ENCODE peak calls at places on chromosomes 3 and 15, in eight cellular contexts. One of them, this sample, is unnamed. For H3K4me1 and H3K27me3, the result is how much of the 10 kb centered on the place peaks cover.

GRCh38 chr15:65337436-65338070 is 33.1 kb downstream of the RNU5B-1 start:
- DNase-seq in breast epithelium: no peak
- DNase-seq in tibial nerve: no peak
- DNase-seq in body of pancreas: no peak
- DNase-seq in upper lobe of left lung: no peak
- DNase-seq in tibial artery: no peak
- DNase-seq in heart left ventricle: no peak
- DNase-seq in right lobe of liver: peak
- DNase-seq in this sample: peak

GRCh38 chr3:72990701-72991395 is 5.8 kb upstream of the PPP4R2 start:
- DNase-seq in tibial artery: no peak
- DNase-seq in right lobe of liver: no peak
- DNase-seq in upper lobe of left lung: no peak
- DNase-seq in heart left ventricle: no peak
- DNase-seq in tibial nerve: no peak
- DNase-seq in breast epithelium: no peak
- DNase-seq in body of pancreas: no peak
- DNase-seq in this sample: no peak

GRCh38 chr3:55601366-55602080 is 114.4 kb upstream of the WNT5A start:
- DNase-seq in heart left ventricle: no peak
- DNase-seq in upper lobe of left lung: no peak
- DNase-seq in body of pancreas: no peak
- DNase-seq in tibial artery: no peak
- DNase-seq in tibial nerve: no peak
- DNase-seq in breast epithelium: no peak
- DNase-seq in right lobe of liver: no peak
- DNase-seq in this sample: no peak

GRCh38 chr15:28904541-28905303 is 18.9 kb downstream of the APBA2 start:
- DNase-seq in tibial nerve: no peak
- DNase-seq in body of pancreas: no peak
- DNase-seq in heart left ventricle: no peak
- DNase-seq in right lobe of liver: no peak
- DNase-seq in breast epithelium: no peak
- DNase-seq in tibial artery: peak
- DNase-seq in upper lobe of left lung: no peak
- DNase-seq in this sample: peak

GRCh38 chr3:46971151-46971550 is 5.4 kb downstream of the CCDC12 start:
- DNase-seq in heart left ventricle: no peak
- DNase-seq in upper lobe of left lung: no peak
- DNase-seq in body of pancreas: no peak
- DNase-seq in breast epithelium: no peak
- DNase-seq in tibial artery: no peak
- DNase-seq in tibial nerve: no peak
- DNase-seq in right lobe of liver: no peak
- DNase-seq in this sample: peak

GRCh38 chr3:193262707-193263106 is 21.7 kb downstream of the PLAAT1 start:
- DNase-seq in breast epithelium: no peak
- DNase-seq in body of pancreas: no peak
- DNase-seq in right lobe of liver: no peak
- DNase-seq in upper lobe of left lung: no peak
- DNase-seq in tibial artery: no peak
- DNase-seq in tibial nerve: no peak
- DNase-seq in heart left ventricle: no peak
- DNase-seq in this sample: no peak

GRCh38 chr15:70127288-70127746 is 29.6 kb upstream of the TLE3 start:
- DNase-seq in body of pancreas: peak
- DNase-seq in tibial nerve: peak
- DNase-seq in heart left ventricle: peak
- DNase-seq in breast epithelium: peak
- DNase-seq in upper lobe of left lung: no peak
- DNase-seq in tibial artery: no peak
- DNase-seq in right lobe of liver: peak
- DNase-seq in this sample: no peak

GRCh38 chr3:179811321-179812095 is 158.7 kb downstream of the USP13 start:
- DNase-seq in tibial nerve: no peak
- DNase-seq in body of pancreas: peak
- DNase-seq in right lobe of liver: no peak
- DNase-seq in upper lobe of left lung: no peak
- DNase-seq in breast epithelium: no peak
- DNase-seq in tibial artery: no peak
- DNase-seq in heart left ventricle: no peak
- DNase-seq in this sample: no peak

GRCh38 chr3:170180952-170181876 is at the start of gene PHC3:
- DNase-seq in tibial artery: peak
- DNase-seq in upper lobe of left lung: peak
- DNase-seq in breast epithelium: peak
- DNase-seq in tibial nerve: peak
- DNase-seq in body of pancreas: peak
- DNase-seq in heart left ventricle: peak
- DNase-seq in right lobe of liver: peak
- DNase-seq in this sample: peak

GRCh38 chr3:44885618-44886017 is 11.2 kb downstream of the TGM4 start:
- DNase-seq in upper lobe of left lung: no peak
- DNase-seq in tibial nerve: no peak
- DNase-seq in right lobe of liver: no peak
- DNase-seq in breast epithelium: no peak
- DNase-seq in body of pancreas: no peak
- DNase-seq in heart left ventricle: no peak
- DNase-seq in tibial artery: peak
- DNase-seq in this sample: no peak

GRCh38 chr3:197899833-197900478 is 50.0 kb upstream of the RPL35A start:
- DNase-seq in tibial artery: no peak
- DNase-seq in heart left ventricle: no peak
- DNase-seq in right lobe of liver: no peak
- DNase-seq in tibial nerve: no peak
- DNase-seq in upper lobe of left lung: peak
- DNase-seq in breast epithelium: no peak
- DNase-seq in body of pancreas: no peak
- DNase-seq in this sample: no peak

GRCh38 chr15:67186688-67187087 is 67.8 kb downstream of the AAGAB start:
- DNase-seq in heart left ventricle: no peak
- DNase-seq in right lobe of liver: no peak
- DNase-seq in upper lobe of left lung: no peak
- DNase-seq in breast epithelium: no peak
- DNase-seq in tibial artery: peak
- DNase-seq in tibial nerve: no peak
- DNase-seq in body of pancreas: no peak
- DNase-seq in this sample: peak

GRCh38 chr15:67186226-67186649 is 68.2 kb downstream of the AAGAB start:
- DNase-seq in tibial nerve: no peak
- DNase-seq in right lobe of liver: no peak
- DNase-seq in tibial artery: peak
- DNase-seq in heart left ventricle: peak
- DNase-seq in breast epithelium: no peak
- DNase-seq in body of pancreas: peak
- DNase-seq in upper lobe of left lung: no peak
- DNase-seq in this sample: no peak

GRCh38 chr15:67184208-67184925 is 70.1 kb downstream of the AAGAB start:
- DNase-seq in right lobe of liver: no peak
- DNase-seq in tibial artery: peak
- DNase-seq in breast epithelium: no peak
- DNase-seq in body of pancreas: no peak
- DNase-seq in upper lobe of left lung: no peak
- DNase-seq in heart left ventricle: no peak
- DNase-seq in tibial nerve: no peak
- DNase-seq in this sample: peak

GRCh38 chr15:67185051-67185450 is 69.4 kb downstream of the AAGAB start:
- DNase-seq in body of pancreas: no peak
- DNase-seq in right lobe of liver: no peak
- DNase-seq in tibial artery: peak
- DNase-seq in tibial nerve: no peak
- DNase-seq in heart left ventricle: no peak
- DNase-seq in upper lobe of left lung: no peak
- DNase-seq in breast epithelium: no peak
- DNase-seq in this sample: peak

GRCh38 chr15:67185621-67186225 is 68.7 kb downstream of the AAGAB start:
- DNase-seq in breast epithelium: no peak
- DNase-seq in tibial nerve: no peak
- DNase-seq in body of pancreas: no peak
- DNase-seq in heart left ventricle: no peak
- DNase-seq in tibial artery: peak
- DNase-seq in right lobe of liver: no peak
- DNase-seq in upper lobe of left lung: no peak
- DNase-seq in this sample: no peak
- H3K4me1 ChIP-seq in breast epithelium: under half
- H3K4me1 ChIP-seq in tibial nerve: under half
- H3K4me1 ChIP-seq in body of pancreas: under half
- H3K4me1 ChIP-seq in heart left ventricle: half or more
- H3K4me1 ChIP-seq in tibial artery: under half
- H3K4me1 ChIP-seq in right lobe of liver: under half
- H3K4me1 ChIP-seq in upper lobe of left lung: under half
- H3K4me1 ChIP-seq in this sample: under half

GRCh38 chr15:31483924-31484368 is 157.3 kb downstream of the KLF13 start:
- DNase-seq in breast epithelium: peak
- DNase-seq in tibial nerve: no peak
- DNase-seq in tibial artery: peak
- DNase-seq in upper lobe of left lung: peak
- DNase-seq in body of pancreas: no peak
- DNase-seq in right lobe of liver: no peak
- DNase-seq in heart left ventricle: no peak
- DNase-seq in this sample: peak

GRCh38 chr15:31480356-31481058 is 153.9 kb downstream of the KLF13 start:
- DNase-seq in heart left ventricle: no peak
- DNase-seq in tibial nerve: no peak
- DNase-seq in right lobe of liver: no peak
- DNase-seq in tibial artery: peak
- DNase-seq in breast epithelium: no peak
- DNase-seq in body of pancreas: no peak
- DNase-seq in upper lobe of left lung: no peak
- DNase-seq in this sample: peak

GRCh38 chr15:31483053-31483923 is 156.7 kb downstream of the KLF13 start:
- DNase-seq in right lobe of liver: no peak
- DNase-seq in tibial artery: peak
- DNase-seq in tibial nerve: no peak
- DNase-seq in breast epithelium: no peak
- DNase-seq in heart left ventricle: no peak
- DNase-seq in upper lobe of left lung: peak
- DNase-seq in body of pancreas: no peak
- DNase-seq in this sample: peak

GRCh38 chr15:31481157-31481556 is 154.5 kb downstream of the KLF13 start:
- DNase-seq in tibial artery: peak
- DNase-seq in body of pancreas: no peak
- DNase-seq in tibial nerve: no peak
- DNase-seq in upper lobe of left lung: no peak
- DNase-seq in heart left ventricle: no peak
- DNase-seq in right lobe of liver: no peak
- DNase-seq in breast epithelium: no peak
- DNase-seq in this sample: peak

DNA sequence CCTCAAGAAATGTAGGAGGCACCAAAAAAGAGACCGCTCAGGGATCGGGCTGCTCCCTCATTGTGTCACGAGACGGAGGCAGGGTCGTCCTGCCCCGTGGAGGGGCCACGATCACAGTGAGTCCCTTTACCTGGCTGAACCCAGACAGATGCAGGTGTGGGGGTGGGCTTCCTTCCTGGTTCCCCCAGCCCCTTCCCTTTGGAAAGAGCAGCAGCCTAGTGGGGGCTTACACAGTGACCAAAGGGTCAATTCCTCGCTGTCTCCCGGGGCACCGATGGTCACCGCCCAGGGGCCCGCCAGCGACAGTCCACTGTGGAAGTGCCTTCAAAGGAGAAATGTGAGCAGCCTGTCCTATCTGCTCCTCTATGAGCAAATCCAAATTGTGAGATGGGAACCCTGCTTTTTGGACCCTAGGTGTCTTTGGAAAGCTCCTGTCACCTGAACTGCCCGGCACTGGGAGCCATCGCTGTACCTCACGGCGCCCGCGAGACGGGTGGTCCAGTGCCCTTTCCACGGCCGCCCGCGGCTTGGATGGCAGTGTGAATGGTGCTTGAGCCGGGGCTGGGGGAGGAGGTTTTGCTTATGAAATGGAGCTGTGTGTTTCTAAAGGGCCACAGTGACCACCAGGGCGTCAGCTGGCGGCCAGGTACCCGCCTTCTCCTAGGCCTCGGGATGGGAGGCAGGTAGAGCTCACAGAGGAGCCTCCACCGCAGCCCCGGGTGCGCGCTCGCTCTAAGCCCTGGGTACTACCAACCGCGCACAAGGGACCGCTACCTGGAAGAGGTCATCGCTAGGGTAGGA is 155.7 kb downstream of the KLF13 start:
- DNase-seq in breast epithelium: no peak
- DNase-seq in heart left ventricle: no peak
- DNase-seq in upper lobe of left lung: peak
- DNase-seq in body of pancreas: no peak
- DNase-seq in tibial nerve: no peak
- DNase-seq in tibial artery: peak
- DNase-seq in right lobe of liver: no peak
- DNase-seq in this sample: peak
- H3K27me3 ChIP-seq in breast epithelium: under half
- H3K27me3 ChIP-seq in heart left ventricle: under half
- H3K27me3 ChIP-seq in upper lobe of left lung: under half
- H3K27me3 ChIP-seq in body of pancreas: under half
- H3K27me3 ChIP-seq in tibial nerve: under half
- H3K27me3 ChIP-seq in tibial artery: under half
- H3K27me3 ChIP-seq in right lobe of liver: under half
- H3K27me3 ChIP-seq in this sample: under half

DNA sequence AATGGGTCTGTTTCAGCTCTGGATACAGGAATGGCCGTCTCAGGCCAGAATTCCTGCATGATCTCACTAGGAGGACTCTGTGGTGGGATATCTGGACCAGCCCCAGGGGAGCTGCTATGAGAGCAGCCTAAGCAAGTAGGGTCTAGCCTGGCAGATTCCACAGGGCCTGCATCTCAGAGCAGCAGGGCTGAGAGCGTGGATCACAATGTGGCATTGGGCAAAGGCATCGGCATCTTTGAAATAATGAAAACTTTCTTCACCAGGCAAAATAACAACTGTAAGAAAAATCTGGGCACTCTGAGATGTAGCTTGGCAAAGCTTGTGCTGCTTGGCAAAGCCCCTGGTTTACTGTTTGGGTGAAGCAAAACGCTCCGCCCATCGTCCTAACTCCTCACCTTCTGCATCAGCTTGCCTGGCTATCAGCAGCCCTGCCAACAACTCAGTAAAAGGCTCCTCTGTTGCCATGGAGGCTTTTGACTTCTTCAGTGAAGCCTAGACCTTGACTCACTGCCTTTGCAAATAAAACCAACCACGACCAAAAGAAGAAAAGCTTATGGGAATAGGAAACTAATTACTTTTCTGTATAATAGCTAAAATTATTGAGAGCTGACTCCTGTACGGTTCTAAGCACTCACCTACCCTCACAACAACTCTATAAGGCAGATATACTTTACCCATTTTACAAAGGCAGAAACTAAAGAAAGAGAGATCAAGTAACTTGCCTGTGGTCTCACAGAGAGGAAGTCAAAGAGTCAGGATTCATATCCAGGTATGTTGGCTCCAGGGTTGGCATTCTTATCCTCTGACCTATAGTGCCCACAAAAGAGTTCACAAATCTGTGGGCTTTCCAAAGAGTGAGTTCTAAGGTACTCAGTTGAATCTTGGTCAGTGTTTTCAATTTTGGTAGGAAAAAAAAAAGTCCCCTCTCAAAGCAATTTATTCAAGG is 212.7 kb upstream of the EIF1B start:
- DNase-seq in tibial nerve: no peak
- DNase-seq in body of pancreas: peak
- DNase-seq in heart left ventricle: no peak
- DNase-seq in right lobe of liver: no peak
- DNase-seq in upper lobe of left lung: no peak
- DNase-seq in tibial artery: peak
- DNase-seq in breast epithelium: peak
- DNase-seq in this sample: no peak
- TF ChIP-seq CTCF in tibial nerve: no peak
- TF ChIP-seq CTCF in body of pancreas: no peak
- TF ChIP-seq CTCF in heart left ventricle: no peak
- TF ChIP-seq CTCF in right lobe of liver: no peak
- TF ChIP-seq CTCF in upper lobe of left lung: no peak
- TF ChIP-seq CTCF in tibial artery: no peak
- TF ChIP-seq CTCF in breast epithelium: no peak
- TF ChIP-seq CTCF in this sample: no peak

GRCh38 chr15:44720460-44721185 is 9.3 kb downstream of the B2M start:
- DNase-seq in heart left ventricle: no peak
- DNase-seq in tibial artery: no peak
- DNase-seq in breast epithelium: no peak
- DNase-seq in right lobe of liver: no peak
- DNase-seq in tibial nerve: no peak
- DNase-seq in upper lobe of left lung: no peak
- DNase-seq in body of pancreas: no peak
- DNase-seq in this sample: no peak
- H3K4me1 ChIP-seq in heart left ventricle: under half
- H3K4me1 ChIP-seq in tibial artery: under half
- H3K4me1 ChIP-seq in breast epithelium: under half
- H3K4me1 ChIP-seq in right lobe of liver: under half
- H3K4me1 ChIP-seq in tibial nerve: under half
- H3K4me1 ChIP-seq in upper lobe of left lung: half or more
- H3K4me1 ChIP-seq in body of pancreas: under half
- H3K4me1 ChIP-seq in this sample: half or more

This sample was measured in spleen.